ENCODE peak calls at places on chromosomes 1 and 21, in ten cellular contexts. V, F, U, D, E, R, A, I, Q and J are unnamed samples.

GRCh38 chr1:9615316-9616063 is 26.8 kb downstream of the TMEM201 start:
- DNase-seq in V (peak; percentile 67), F (no peak), U (no peak), D (peak; percentile 28), E (no peak), R (peak; percentile 58), A (peak; percentile 69), I (peak; percentile 22), Q (no peak), J (peak; percentile 87)

GRCh38 chr21:15060776-15061175 is 4.0 kb downstream of the NRIP1 start:
- DNase-seq in V (peak; percentile 54), F (no peak), U (no peak), D (peak; percentile 30), E (no peak), R (no peak), A (no peak), I (peak; percentile 29), Q (no peak), J (no peak)

GRCh38 chr1:19445417-19446342 is 39.7 kb downstream of the CAPZB start:
- DNase-seq in V (peak; percentile 72), F (no peak), U (no peak), D (peak; percentile 70), E (peak; percentile 41), R (no peak), A (peak; percentile 29), I (peak; percentile 70), Q (peak; percentile 66), J (no peak)

GRCh38 chr1:110476028-110476765 is 25.2 kb downstream of the PROK1 start:
- DNase-seq in V (no peak), F (no peak), U (no peak), D (no peak), E (no peak), R (no peak), A (no peak), I (no peak), Q (no peak), J (no peak)

GRCh38 chr1:63087966-63088365 is 234.4 kb upstream of the FOXD3 start:
- DNase-seq in V (peak; percentile 31), F (no peak), U (no peak), D (no peak), E (no peak), R (no peak), A (peak; percentile 63), I (peak; percentile 22), Q (no peak), J (no peak)

GRCh38 chr1:94323311-94324167 is 86.2 kb upstream of the ARHGAP29 start:
- DNase-seq in V (no peak), F (no peak), U (no peak), D (no peak), E (no peak), R (no peak), A (no peak), I (no peak), Q (no peak), J (no peak)

GRCh38 chr1:157870477-157870876 is 28.9 kb upstream of the CD5L start:
- DNase-seq in V (no peak), F (no peak), U (no peak), D (no peak), E (no peak), R (no peak), A (no peak), I (no peak), Q (no peak), J (no peak)

GRCh38 chr1:209747580-209748262 is 8.1 kb upstream of the TRAF3IP3 start:
- DNase-seq in V (peak; percentile 97), F (peak; percentile 87), U (peak; percentile 76), D (peak; percentile 87), E (peak; percentile 87), R (peak; percentile 95), A (peak; percentile 90), I (peak; percentile 94), Q (peak; percentile 95), J (peak; percentile 82)

GRCh38 chr21:32463889-32464300 is 51.4 kb downstream of the EVA1C start:
- DNase-seq in V (peak; percentile 94), F (no peak), U (no peak), D (peak; percentile 81), E (no peak), R (no peak), A (no peak), I (peak; percentile 97), Q (no peak), J (no peak)

GRCh38 chr1:155834296-155834926 is 22.6 kb downstream of the GON4L start:
- DNase-seq in V (peak; percentile 98), F (no peak), U (no peak), D (peak; percentile 54), E (no peak), R (no peak), A (no peak), I (peak; percentile 95), Q (no peak), J (no peak)

DNA sequence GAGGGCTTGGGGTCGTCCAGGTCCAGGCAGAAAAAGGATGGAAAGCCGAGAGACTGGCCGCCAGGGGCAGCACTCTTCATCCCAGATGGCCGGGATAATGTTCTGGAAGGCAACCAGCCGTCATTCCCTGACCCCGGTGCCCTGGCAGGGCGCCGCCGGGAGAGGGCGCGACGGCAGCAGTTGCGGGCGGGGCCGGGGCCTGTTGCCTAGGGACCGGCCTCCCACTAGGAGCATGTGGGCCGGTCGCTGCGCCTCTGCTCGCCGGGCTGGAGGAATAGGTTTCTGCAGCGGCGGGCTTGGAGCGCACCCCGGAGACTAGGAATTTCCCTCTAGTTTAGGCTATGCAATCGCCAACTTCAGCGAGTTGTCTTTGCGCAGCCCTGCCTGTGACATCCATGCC is 11.0 kb downstream of the DMRTB1 start:
- DNase-seq in V (peak; percentile 82), F (no peak), U (peak; percentile 32), D (peak; percentile 72), E (peak; percentile 75), R (peak; percentile 74), A (peak; percentile 98), I (peak; percentile 78), Q (peak; percentile 83), J (peak; percentile 29)
- TF ChIP-seq CTCF in V (peak; percentile 67), F (peak; percentile 46), U (peak; percentile 32), D (peak; percentile 59), E (peak; percentile 64), R (peak; percentile 49), A (peak; percentile 96), I (peak; percentile 79), Q (peak; percentile 47), J (no peak)

DNA sequence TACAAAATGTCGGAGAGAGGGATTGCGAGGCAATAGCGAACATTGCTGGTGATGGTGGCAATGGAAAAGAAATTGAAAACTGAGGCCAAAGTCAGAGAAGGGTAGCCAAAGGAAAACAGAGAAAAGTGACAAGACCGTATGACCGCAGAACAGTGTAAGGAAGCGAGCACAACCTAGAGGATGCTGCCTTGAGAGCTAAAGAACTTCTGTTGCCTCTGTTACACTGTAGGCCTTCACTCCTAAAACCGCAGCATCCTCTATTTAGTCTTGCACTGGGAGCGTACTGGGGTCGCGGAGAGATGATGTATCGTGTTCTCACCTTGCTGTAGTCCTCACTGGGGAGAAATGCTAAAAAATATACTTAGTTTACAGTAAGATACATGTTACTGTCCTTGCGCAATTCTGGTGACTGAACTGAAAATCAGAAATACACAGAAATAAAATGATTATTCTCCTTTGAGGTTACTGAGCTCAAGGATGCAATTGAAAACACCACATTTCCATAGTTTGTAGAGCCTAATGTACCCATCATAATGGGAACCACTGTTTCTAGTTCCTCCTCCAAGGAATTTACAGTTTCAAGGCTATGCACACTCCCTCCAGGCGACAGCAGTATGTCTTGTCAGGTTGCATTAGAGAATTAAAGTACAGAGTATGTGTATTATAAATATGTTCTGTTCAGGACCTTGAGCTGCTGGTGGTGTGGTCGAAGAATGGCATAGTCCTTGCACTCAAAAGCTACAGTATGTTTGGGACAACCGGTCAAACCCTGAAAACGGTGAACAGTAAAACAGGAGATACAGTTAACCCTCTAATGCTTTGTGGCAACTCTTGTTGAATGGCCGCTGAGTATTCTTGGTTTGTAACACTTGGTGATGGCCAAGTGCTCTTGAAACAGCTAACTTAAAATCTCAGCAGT is 1.3 kb downstream of the NEK7 start:
- DNase-seq in V (peak; percentile 60), F (no peak), U (no peak), D (no peak), E (no peak), R (no peak), A (no peak), I (no peak), Q (no peak), J (no peak)
- TF ChIP-seq CTCF in V (no peak), F (no peak), U (no peak), D (no peak), E (no peak), R (no peak), A (no peak), I (no peak), Q (no peak), J (no peak)

GRCh38 chr1:219443763-219444162 is 169.1 kb downstream of the ZC3H11B start:
- DNase-seq in V (no peak), F (no peak), U (no peak), D (no peak), E (no peak), R (no peak), A (no peak), I (no peak), Q (no peak), J (no peak)

GRCh38 chr1:219442575-219442974 is 170.3 kb downstream of the ZC3H11B start:
- DNase-seq in V (no peak), F (no peak), U (no peak), D (no peak), E (no peak), R (no peak), A (no peak), I (peak; percentile 33), Q (no peak), J (no peak)

GRCh38 chr1:219445864-219446263 is 167.0 kb downstream of the ZC3H11B start:
- DNase-seq in V (no peak), F (no peak), U (no peak), D (no peak), E (no peak), R (no peak), A (no peak), I (no peak), Q (no peak), J (no peak)

GRCh38 chr1:219446288-219446687 is 166.6 kb downstream of the ZC3H11B start:
- DNase-seq in V (no peak), F (no peak), U (no peak), D (no peak), E (no peak), R (no peak), A (no peak), I (no peak), Q (no peak), J (no peak)

DNA sequence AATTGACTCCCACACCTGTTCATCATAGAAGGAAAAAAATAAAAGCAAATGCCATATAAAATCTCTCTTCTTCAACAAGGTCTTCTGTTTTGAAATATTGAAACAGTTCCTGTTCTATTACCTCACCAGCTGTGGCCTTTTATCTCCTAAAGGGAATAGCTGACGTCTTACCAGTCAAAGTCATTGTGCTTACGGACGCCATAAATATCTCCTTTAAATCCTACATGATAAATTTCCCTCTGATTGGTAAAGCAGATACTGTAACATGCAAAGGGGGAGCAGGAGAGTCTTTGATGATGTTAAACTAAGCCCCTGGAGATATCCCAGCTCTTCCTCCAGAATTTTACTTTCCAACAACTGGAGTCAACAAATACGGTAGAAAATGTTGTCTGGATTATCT is 168.4 kb downstream of the ZC3H11B start:
- DNase-seq in V (no peak), F (no peak), U (no peak), D (no peak), E (no peak), R (no peak), A (no peak), I (no peak), Q (no peak), J (no peak)
- TF ChIP-seq CTCF in V (no peak), F (no peak), U (no peak), D (no peak), E (no peak), R (no peak), A (no peak), I (no peak), Q (no peak), J (no peak)

GRCh38 chr1:247857069-247857985 is at the start of gene TRIM58:
- DNase-seq in V (no peak), F (no peak), U (no peak), D (no peak), E (no peak), R (peak; percentile 47), A (peak; percentile 66), I (peak; percentile 23), Q (no peak), J (peak; percentile 46)
- TF ChIP-seq CTCF in V (no peak), F (no peak), U (no peak), D (no peak), E (no peak), R (peak; percentile 8), A (peak; percentile 43), I (peak; percentile 24), Q (no peak), J (no peak)